ENCODE peak calls at places on chromosomes 11 and 22, in five cellular contexts. One of them, this sample, is unnamed.

GRCh38 chr22:20981787-20982562 is at the start of gene LZTR1:
- DNase-seq in left lung: peak; percentile 97
- DNase-seq in NCI-H345: peak; percentile 52
- DNase-seq in EL: peak; percentile 82
- DNase-seq in hippocampal formation: peak; percentile 80
- DNase-seq in this sample: peak; percentile 70

GRCh38 chr11:5291207-5291838 is 10.4 kb downstream of the OR51B4 start:
- DNase-seq in NCI-H345: peak; percentile 1
- DNase-seq in EL: peak; percentile 55
- DNase-seq in hippocampal formation: no peak
- DNase-seq in left lung: no peak
- DNase-seq in this sample: no peak

GRCh38 chr11:113555071-113555739 is 80.0 kb upstream of the DRD2 start:
- DNase-seq in EL: no peak
- DNase-seq in NCI-H345: no peak
- DNase-seq in left lung: no peak
- DNase-seq in hippocampal formation: no peak
- DNase-seq in this sample: no peak

GRCh38 chr11:45289369-45289768 is 3.2 kb upstream of the SYT13 start:
- DNase-seq in left lung: no peak
- DNase-seq in NCI-H345: no peak
- DNase-seq in hippocampal formation: no peak
- DNase-seq in EL: peak; percentile 66
- DNase-seq in this sample: no peak

GRCh38 chr11:45045692-45046471 is 95.2 kb upstream of the TP53I11 start:
- DNase-seq in left lung: peak; percentile 87
- DNase-seq in EL: peak; percentile 43
- DNase-seq in NCI-H345: no peak
- DNase-seq in hippocampal formation: no peak
- DNase-seq in this sample: no peak

GRCh38 chr11:59556883-59557205 is 45.5 kb downstream of the OR4D9 start:
- DNase-seq in NCI-H345: peak; percentile 50
- DNase-seq in EL: peak; percentile 62
- DNase-seq in left lung: no peak
- DNase-seq in hippocampal formation: no peak
- DNase-seq in this sample: no peak

GRCh38 chr11:23041104-23041503 is 180.8 kb upstream of the CCDC179 start:
- DNase-seq in hippocampal formation: no peak
- DNase-seq in left lung: no peak
- DNase-seq in EL: no peak
- DNase-seq in NCI-H345: no peak
- DNase-seq in this sample: no peak

GRCh38 chr11:123159146-123159857 is 35.7 kb downstream of the CLMP start:
- DNase-seq in hippocampal formation: no peak
- DNase-seq in left lung: no peak
- DNase-seq in EL: no peak
- DNase-seq in NCI-H345: no peak
- DNase-seq in this sample: no peak

GRCh38 chr11:124762624-124763155 is 600 bp upstream of the ESAM start:
- DNase-seq in EL: no peak
- DNase-seq in hippocampal formation: no peak
- DNase-seq in NCI-H345: peak; percentile 36
- DNase-seq in left lung: peak; percentile 82
- DNase-seq in this sample: no peak

GRCh38 chr22:22982616-22983015 is 87.7 kb upstream of the GNAZ start:
- DNase-seq in hippocampal formation: no peak
- DNase-seq in NCI-H345: no peak
- DNase-seq in EL: no peak
- DNase-seq in left lung: no peak
- DNase-seq in this sample: no peak

GRCh38 chr11:7775689-7776088 is 21.1 kb downstream of the OR5P2 start:
- DNase-seq in NCI-H345: no peak
- DNase-seq in EL: no peak
- DNase-seq in left lung: no peak
- DNase-seq in hippocampal formation: no peak
- DNase-seq in this sample: no peak

GRCh38 chr11:116499396-116500001 is 273.3 kb downstream of the BUD13 start:
- DNase-seq in hippocampal formation: no peak
- DNase-seq in EL: peak; percentile 58
- DNase-seq in left lung: peak; percentile 83
- DNase-seq in NCI-H345: peak; percentile 54
- DNase-seq in this sample: peak; percentile 20

GRCh38 chr11:121265586-121265985 is 27.0 kb upstream of the SC5D start:
- DNase-seq in left lung: no peak
- DNase-seq in EL: no peak
- DNase-seq in hippocampal formation: no peak
- DNase-seq in NCI-H345: no peak
- DNase-seq in this sample: no peak

GRCh38 chr22:36386900-36387663 is 685 bp downstream of the MYH9 start:
- DNase-seq in hippocampal formation: no peak
- DNase-seq in EL: peak; percentile 26
- DNase-seq in NCI-H345: no peak
- DNase-seq in left lung: peak; percentile 98
- DNase-seq in this sample: peak; percentile 80

GRCh38 chr11:103807806-103808205 is 228.6 kb upstream of the DDI1 start:
- DNase-seq in left lung: no peak
- DNase-seq in hippocampal formation: no peak
- DNase-seq in NCI-H345: no peak
- DNase-seq in EL: no peak
- DNase-seq in this sample: no peak

GRCh38 chr11:125564357-125564756 is 4.9 kb upstream of the EI24 start:
- DNase-seq in hippocampal formation: no peak
- DNase-seq in NCI-H345: no peak
- DNase-seq in left lung: no peak
- DNase-seq in EL: no peak
- DNase-seq in this sample: no peak

GRCh38 chr22:24432059-24432853 is 4.9 kb downstream of the ADORA2A start:
- DNase-seq in EL: peak; percentile 33
- DNase-seq in hippocampal formation: peak; percentile 10
- DNase-seq in NCI-H345: no peak
- DNase-seq in left lung: peak; percentile 79
- DNase-seq in this sample: no peak

GRCh38 chr11:31160504-31161422 is 208.8 kb downstream of the DCDC1 start:
- DNase-seq in EL: no peak
- DNase-seq in left lung: no peak
- DNase-seq in NCI-H345: peak; percentile 32
- DNase-seq in hippocampal formation: no peak
- DNase-seq in this sample: no peak

GRCh38 chr11:15976433-15977045 is 379.8 kb downstream of the SOX6 start:
- DNase-seq in left lung: no peak
- DNase-seq in hippocampal formation: no peak
- DNase-seq in NCI-H345: no peak
- DNase-seq in EL: peak; percentile 67
- DNase-seq in this sample: no peak

GRCh38 chr22:48369789-48370507 is 1457.7 kb downstream of the BRD1 start:
- DNase-seq in EL: no peak
- DNase-seq in left lung: no peak
- DNase-seq in hippocampal formation: no peak
- DNase-seq in NCI-H345: peak; percentile 38
- DNase-seq in this sample: no peak

GRCh38 chr11:96237759-96238158 is 105.2 kb downstream of the MAML2 start:
- DNase-seq in EL: no peak
- DNase-seq in left lung: no peak
- DNase-seq in hippocampal formation: no peak
- DNase-seq in NCI-H345: no peak
- DNase-seq in this sample: no peak

GRCh38 chr11:23006730-23007129 is 146.5 kb upstream of the CCDC179 start:
- DNase-seq in EL: no peak
- DNase-seq in NCI-H345: no peak
- DNase-seq in left lung: no peak
- DNase-seq in hippocampal formation: no peak
- DNase-seq in this sample: no peak

GRCh38 chr11:13235895-13236294 is 41.7 kb upstream of the BMAL1 start:
- DNase-seq in hippocampal formation: no peak
- DNase-seq in NCI-H345: no peak
- DNase-seq in left lung: no peak
- DNase-seq in EL: no peak
- DNase-seq in this sample: no peak

GRCh38 chr11:119488256-119488995 is 65.5 kb upstream of the THY1 start:
- DNase-seq in left lung: peak; percentile 47
- DNase-seq in EL: no peak
- DNase-seq in NCI-H345: no peak
- DNase-seq in hippocampal formation: no peak
- DNase-seq in this sample: no peak